ENCODE peak calls at places on chromosomes 16 and 17, in nine cellular contexts. W is GM12865, F is K562, L is nephron progenitor cell, A is fibroblast of mammary gland, B is HFF-Myc, N is GM13977, V is B cell, K is fibroblast of the aortic adventitia. C is an unnamed sample.

GRCh38 chr17:22123536-22124281 is 431.4 kb downstream of the KCNJ18 start:
- DNase-seq in W (no peak), F (no peak), L (no peak), A (no peak), B (no peak), N (no peak), V (no peak), K (no peak), C (no peak)

GRCh38 chr16:30357085-30357714 is 2.1 kb upstream of the CD2BP2 start:
- DNase-seq in W (no peak), F (no peak), L (no peak), A (peak; percentile 17), B (no peak), N (no peak), V (no peak), K (no peak), C (no peak)

GRCh38 chr16:30675133-30675532 is 16.9 kb downstream of the FBRS start:
- DNase-seq in W (no peak), F (no peak), L (no peak), A (no peak), B (no peak), N (no peak), V (no peak), K (no peak), C (no peak)

GRCh38 chr17:2926019-2926650 is 129.9 kb downstream of the RAP1GAP2 start:
- DNase-seq in W (no peak), F (no peak), L (no peak), A (peak; percentile 64), B (no peak), N (no peak), V (no peak), K (peak; percentile 36), C (no peak)

GRCh38 chr17:67096609-67097008 is 52.3 kb downstream of the CACNG1 start:
- DNase-seq in W (no peak), F (no peak), L (no peak), A (no peak), B (no peak), N (no peak), V (no peak), K (no peak), C (no peak)

GRCh38 chr16:67163164-67163902 is 1.2 kb upstream of the HSF4 start:
- DNase-seq in W (peak; percentile 73), F (no peak), L (peak; percentile 65), A (no peak), B (no peak), N (peak; percentile 75), V (peak; percentile 64), K (peak; percentile 56), C (no peak)

GRCh38 chr17:79020631-79021301 is 3.2 kb upstream of the C1QTNF1 start:
- DNase-seq in W (no peak), F (no peak), L (no peak), A (no peak), B (no peak), N (no peak), V (no peak), K (peak; percentile 55), C (no peak)

GRCh38 chr17:4631836-4632582 is 9.5 kb downstream of the ALOX15 start:
- DNase-seq in W (no peak), F (no peak), L (no peak), A (no peak), B (no peak), N (no peak), V (no peak), K (no peak), C (no peak)

DNA sequence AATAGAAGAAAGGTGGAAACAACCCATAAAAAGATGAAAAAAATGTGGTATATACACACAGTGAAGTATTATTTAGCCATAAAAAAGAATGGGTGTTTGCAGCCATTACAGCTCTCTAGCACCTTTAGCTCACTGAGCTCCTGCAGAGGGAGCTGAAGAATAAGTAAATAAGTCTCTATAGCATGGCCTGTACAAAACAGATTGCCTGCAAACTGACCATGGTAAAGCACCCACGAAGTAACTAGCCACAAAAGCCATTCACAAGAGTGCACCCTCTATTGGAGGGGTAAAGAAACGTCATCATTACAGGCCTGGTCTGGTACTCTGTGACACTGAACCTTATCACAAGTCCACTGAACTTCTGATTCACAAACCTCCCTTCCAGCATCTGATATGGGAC is 76.3 kb downstream of the USP32 start:
- DNase-seq in W (no peak), F (peak; percentile 46), L (no peak), A (peak; percentile 10), B (no peak), N (no peak), V (no peak), K (no peak), C (no peak)
- TF ChIP-seq CTCF in W (no peak), F (peak; percentile 47), L (no peak), A (no peak), B (peak; percentile 6), N (no peak), V (no peak), K (no peak), C (no peak)

GRCh38 chr17:68573338-68573737 is 27.8 kb downstream of the FAM20A start:
- DNase-seq in W (no peak), F (no peak), L (no peak), A (no peak), B (no peak), N (no peak), V (no peak), K (no peak), C (no peak)
- TF ChIP-seq CTCF in W (no peak), F (no peak), L (no peak), A (no peak), B (no peak), N (no peak), V (no peak), K (no peak), C (no peak)

GRCh38 chr16:6165330-6165984 is 1067.9 kb upstream of the EEF2KMT start:
- DNase-seq in W (no peak), F (no peak), L (no peak), A (no peak), B (no peak), N (no peak), V (no peak), K (no peak), C (no peak)
- TF ChIP-seq CTCF in W (no peak), F (no peak), L (peak; percentile 28), A (no peak), B (no peak), N (no peak), V (no peak), K (no peak), C (no peak)

DNA sequence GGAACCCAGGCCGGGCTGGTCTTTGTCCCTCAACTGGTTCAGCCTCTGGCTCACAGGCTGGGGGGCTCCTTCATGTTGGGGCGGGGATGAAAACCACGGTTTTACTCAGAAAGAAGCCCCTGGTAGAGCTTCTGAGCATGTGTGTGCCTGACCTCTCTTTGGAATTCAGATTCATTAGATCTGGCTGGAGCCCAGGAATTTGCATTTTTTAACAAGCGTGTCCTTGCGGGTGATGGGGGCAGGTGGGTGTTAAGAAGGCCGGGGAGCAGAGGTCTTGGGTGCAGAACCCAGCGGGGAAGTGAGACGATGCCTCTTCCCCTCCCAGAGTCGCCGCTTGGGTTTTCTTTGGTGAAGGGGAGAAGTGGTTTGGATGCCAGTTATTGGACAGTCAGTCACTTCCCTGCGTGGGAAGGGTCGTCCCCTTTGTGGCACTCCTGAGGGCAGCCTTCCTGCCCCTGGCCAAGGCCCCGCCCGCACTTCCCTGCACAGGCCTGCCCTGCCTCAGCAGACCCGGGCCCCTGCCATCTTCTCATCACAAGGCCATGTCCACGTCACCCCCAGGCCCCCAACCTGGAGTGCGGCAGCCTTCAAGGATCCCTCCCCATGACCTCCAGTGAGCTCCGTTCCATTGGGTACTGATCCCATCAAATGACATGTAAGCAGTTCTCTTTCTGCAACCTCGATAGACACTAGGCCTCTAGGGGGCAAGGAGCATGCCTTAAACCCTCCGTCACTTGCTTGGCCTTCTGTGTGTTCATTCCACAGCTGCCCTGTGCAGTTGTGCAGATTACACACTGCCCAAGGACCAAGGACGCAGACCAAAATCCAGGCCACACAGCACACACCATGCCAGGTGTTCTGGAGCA is 177.7 kb upstream of the CIBAR2 start:
- DNase-seq in W (no peak), F (no peak), L (no peak), A (no peak), B (no peak), N (no peak), V (no peak), K (no peak), C (no peak)
- TF ChIP-seq CTCF in W (no peak), F (peak; percentile 11), L (no peak), A (no peak), B (no peak), N (no peak), V (no peak), K (no peak), C (no peak)

GRCh38 chr17:81241203-81241602 is 2.1 kb downstream of the NDUFAF8 start:
- DNase-seq in W (no peak), F (no peak), L (no peak), A (no peak), B (no peak), N (no peak), V (no peak), K (no peak), C (no peak)

GRCh38 chr17:81237591-81238489 is 1.0 kb downstream of the TEPSIN start:
- DNase-seq in W (no peak), F (no peak), L (no peak), A (no peak), B (no peak), N (no peak), V (no peak), K (no peak), C (no peak)

GRCh38 chr17:81239714-81240555 is 817 bp downstream of the NDUFAF8 start:
- DNase-seq in W (peak; percentile 81), F (no peak), L (no peak), A (no peak), B (no peak), N (peak; percentile 73), V (peak; percentile 71), K (no peak), C (peak; percentile 64)

GRCh38 chr17:81238490-81238814 is 403 bp downstream of the TEPSIN start:
- DNase-seq in W (no peak), F (no peak), L (no peak), A (no peak), B (no peak), N (no peak), V (no peak), K (no peak), C (no peak)

DNA sequence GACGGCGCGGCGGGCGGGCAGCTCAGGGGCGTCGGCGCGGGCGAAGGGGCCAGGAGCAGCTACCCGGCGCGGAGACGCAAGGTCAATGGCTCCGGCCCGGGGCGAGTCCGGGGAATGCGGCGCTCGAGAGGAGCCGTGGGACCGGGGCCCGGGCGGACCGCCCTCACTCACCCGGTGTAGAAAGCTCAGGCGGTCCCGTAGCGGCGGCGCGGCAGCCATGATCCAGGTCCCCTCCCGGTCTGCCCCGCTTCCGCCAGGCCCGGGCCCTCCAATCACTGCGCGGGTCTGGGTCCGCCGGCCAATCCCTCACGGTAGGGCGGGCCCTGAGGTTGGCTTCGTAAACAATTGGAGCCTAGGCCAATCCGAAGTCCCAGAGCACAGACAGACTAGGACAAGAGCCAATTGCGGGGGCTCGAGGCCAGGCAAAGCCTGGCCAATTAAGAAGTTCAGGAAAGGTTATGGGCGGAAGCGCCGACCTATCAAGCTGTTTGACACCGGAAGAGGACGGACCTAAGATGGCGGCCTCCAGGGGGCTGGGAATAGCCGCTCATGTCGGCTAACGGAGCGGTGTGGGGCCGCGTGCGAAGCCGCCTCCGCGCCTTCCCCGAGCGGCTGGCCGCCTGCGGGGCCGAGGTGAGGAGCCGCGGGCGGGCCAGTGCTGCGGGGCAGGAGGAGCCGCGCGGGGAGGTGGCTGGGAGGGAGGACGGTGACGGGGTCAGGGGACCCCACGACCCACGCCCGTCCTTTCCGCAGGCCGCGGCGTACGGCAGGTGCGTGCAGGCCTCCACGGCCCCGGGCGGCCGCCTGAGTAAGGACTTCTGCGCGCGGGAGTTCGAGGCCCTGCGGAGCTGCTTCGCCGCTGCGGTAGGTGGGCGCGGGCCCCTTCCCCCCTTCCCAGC is at the start of the genes NDUFAF8 and TEPSIN:
- DNase-seq in W (peak; percentile 99), F (peak; percentile 100), L (peak; percentile 93), A (peak; percentile 99), B (peak; percentile 98), N (peak; percentile 100), V (peak; percentile 100), K (peak; percentile 100), C (peak; percentile 100)
- TF ChIP-seq CTCF in W (no peak), F (no peak), L (no peak), A (no peak), B (no peak), N (no peak), V (no peak), K (no peak), C (no peak)